ENCODE peak calls at places on chromosomes 6 and 20, in eight cellular contexts. H is stomach, R is uterus, T is IMR-90, M is spleen, C is breast epithelium, V is right lobe of liver, I is adrenal gland. P is an unnamed sample. For H3K4me1 and H3K36me3, the result is how much of the 10 kb centered on the place peaks cover.

GRCh38 chr20:35049776-35050352 is 42.7 kb downstream of the TRPC4AP start:
- DNase-seq in H (no peak), R (no peak), T (no peak), M (no peak), C (no peak), V (no peak), I (peak), P (no peak)

GRCh38 chr6:141242957-141243356 is 889.8 kb upstream of the GJE1 start:
- DNase-seq in H (no peak), R (no peak), T (no peak), M (no peak), C (no peak), V (no peak), I (no peak), P (no peak)

GRCh38 chr6:151060096-151060741 is 179.5 kb upstream of the AKAP12 start:
- DNase-seq in H (no peak), R (no peak), T (peak), M (no peak), C (no peak), V (no peak), I (no peak), P (no peak)

GRCh38 chr20:46905364-46906125 is 10.9 kb downstream of the EYA2 start:
- DNase-seq in H (no peak), R (no peak), T (no peak), M (no peak), C (no peak), V (no peak), I (no peak), P (no peak)

GRCh38 chr20:2283706-2284423 is 11.9 kb upstream of the TGM3 start:
- DNase-seq in H (no peak), R (no peak), T (no peak), M (no peak), C (no peak), V (no peak), I (no peak), P (no peak)

GRCh38 chr6:105835373-105835772 is 250.8 kb upstream of the PRDM1 start:
- DNase-seq in H (no peak), R (no peak), T (peak), M (no peak), C (no peak), V (no peak), I (no peak), P (no peak)

GRCh38 chr6:37578104-37578503 is 78.4 kb upstream of the CCDC167 start:
- DNase-seq in H (no peak), R (no peak), T (no peak), M (no peak), C (no peak), V (no peak), I (no peak), P (no peak)

GRCh38 chr6:159307246-159307790 is 138.1 kb downstream of the FNDC1 start:
- DNase-seq in H (no peak), R (no peak), T (no peak), M (no peak), C (no peak), V (no peak), I (no peak), P (no peak)

GRCh38 chr20:57659789-57660509 is 39.7 kb upstream of the ZBP1 start:
- DNase-seq in H (peak), R (peak), T (no peak), M (peak), C (peak), V (no peak), I (no peak), P (peak)

GRCh38 chr20:19883501-19883900 is 125.4 kb downstream of the RIN2 start:
- DNase-seq in H (no peak), R (no peak), T (no peak), M (no peak), C (no peak), V (no peak), I (no peak), P (no peak)

GRCh38 chr20:18019068-18019467 is 38.6 kb downstream of the OVOL2 start:
- DNase-seq in H (no peak), R (no peak), T (peak), M (peak), C (no peak), V (no peak), I (no peak), P (peak)

GRCh38 chr6:149782337-149782736 is 32.8 kb downstream of the PCMT1 start:
- DNase-seq in H (no peak), R (no peak), T (no peak), M (no peak), C (no peak), V (no peak), I (no peak), P (no peak)

GRCh38 chr6:95576621-95577316 is 566 bp upstream of the MANEA start:
- DNase-seq in H (no peak), R (no peak), T (peak), M (no peak), C (no peak), V (no peak), I (no peak), P (no peak)

GRCh38 chr6:12785301-12785700 is 68.7 kb downstream of the PHACTR1 start:
- DNase-seq in H (no peak), R (no peak), T (no peak), M (no peak), C (no peak), V (no peak), I (no peak), P (no peak)

GRCh38 chr6:47403801-47404200 is 73.8 kb upstream of the CD2AP start:
- DNase-seq in H (no peak), R (no peak), T (no peak), M (no peak), C (no peak), V (no peak), I (no peak), P (no peak)

GRCh38 chr20:22003680-22004079 is 298.2 kb downstream of the PAX1 start:
- DNase-seq in H (no peak), R (no peak), T (no peak), M (no peak), C (no peak), V (no peak), I (no peak), P (no peak)

GRCh38 chr20:25072226-25072811 is 9.6 kb downstream of the VSX1 start:
- DNase-seq in H (no peak), R (no peak), T (no peak), M (peak), C (no peak), V (no peak), I (no peak), P (no peak)

GRCh38 chr6:165663283-165663735 is 268 bp upstream of the PDE10A start:
- DNase-seq in H (no peak), R (peak), T (peak), M (no peak), C (no peak), V (no peak), I (peak), P (no peak)

GRCh38 chr6:165665384-165665672 is 2.3 kb upstream of the PDE10A start:
- DNase-seq in H (no peak), R (no peak), T (no peak), M (no peak), C (no peak), V (no peak), I (no peak), P (no peak)

GRCh38 chr6:165662671-165663282 is at the start of gene PDE10A:
- DNase-seq in H (peak), R (peak), T (peak), M (no peak), C (no peak), V (peak), I (peak), P (no peak)

GRCh38 chr6:165664553-165665383 is 1.7 kb upstream of the PDE10A start:
- DNase-seq in H (no peak), R (no peak), T (no peak), M (no peak), C (no peak), V (no peak), I (no peak), P (no peak)

DNA sequence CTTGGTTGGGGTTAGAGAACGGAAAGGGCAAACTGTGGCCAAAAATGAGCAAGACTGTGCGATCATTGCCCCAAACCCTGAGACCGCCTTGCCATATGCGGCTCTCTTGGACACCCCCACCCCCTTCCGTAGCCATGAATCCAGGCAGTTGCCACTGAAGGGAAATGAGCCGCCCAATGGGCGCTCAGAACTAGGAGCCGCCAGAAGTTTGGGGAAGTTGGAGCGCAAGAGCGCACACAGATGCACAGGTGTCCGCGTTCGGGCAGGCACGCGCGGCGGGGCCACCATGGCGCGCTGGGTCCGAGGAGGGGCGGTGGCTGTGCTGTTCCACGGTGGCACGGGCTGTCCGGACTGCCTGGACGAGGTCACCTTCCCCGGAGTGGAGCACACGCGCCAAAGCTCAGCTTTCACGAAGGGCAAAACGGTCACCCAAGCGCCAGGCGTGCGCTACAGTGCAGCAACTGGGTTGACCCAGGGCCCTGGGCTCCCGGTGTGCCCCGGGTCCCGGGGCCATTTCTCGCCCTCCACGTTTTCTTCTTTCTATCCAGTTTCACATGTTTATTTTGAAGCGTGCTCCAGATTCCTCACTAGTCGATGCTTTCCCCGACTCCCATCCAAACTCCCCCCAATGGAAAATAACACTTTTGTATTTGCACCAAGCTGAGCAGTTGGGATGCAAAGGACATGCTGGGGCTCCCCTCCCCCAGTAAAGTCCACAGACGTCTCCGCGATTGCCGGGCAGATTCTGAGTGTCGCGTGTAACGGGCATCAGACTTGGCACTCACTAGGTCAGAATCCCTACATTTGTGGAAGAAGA is 903 bp upstream of the PDE10A start:
- DNase-seq in H (no peak), R (no peak), T (no peak), M (no peak), C (no peak), V (no peak), I (no peak), P (no peak)
- H3K4me1 ChIP-seq in H (under half), R (under half), T (under half), M (under half), C (under half), V (under half), I (under half), P (under half)

DNA sequence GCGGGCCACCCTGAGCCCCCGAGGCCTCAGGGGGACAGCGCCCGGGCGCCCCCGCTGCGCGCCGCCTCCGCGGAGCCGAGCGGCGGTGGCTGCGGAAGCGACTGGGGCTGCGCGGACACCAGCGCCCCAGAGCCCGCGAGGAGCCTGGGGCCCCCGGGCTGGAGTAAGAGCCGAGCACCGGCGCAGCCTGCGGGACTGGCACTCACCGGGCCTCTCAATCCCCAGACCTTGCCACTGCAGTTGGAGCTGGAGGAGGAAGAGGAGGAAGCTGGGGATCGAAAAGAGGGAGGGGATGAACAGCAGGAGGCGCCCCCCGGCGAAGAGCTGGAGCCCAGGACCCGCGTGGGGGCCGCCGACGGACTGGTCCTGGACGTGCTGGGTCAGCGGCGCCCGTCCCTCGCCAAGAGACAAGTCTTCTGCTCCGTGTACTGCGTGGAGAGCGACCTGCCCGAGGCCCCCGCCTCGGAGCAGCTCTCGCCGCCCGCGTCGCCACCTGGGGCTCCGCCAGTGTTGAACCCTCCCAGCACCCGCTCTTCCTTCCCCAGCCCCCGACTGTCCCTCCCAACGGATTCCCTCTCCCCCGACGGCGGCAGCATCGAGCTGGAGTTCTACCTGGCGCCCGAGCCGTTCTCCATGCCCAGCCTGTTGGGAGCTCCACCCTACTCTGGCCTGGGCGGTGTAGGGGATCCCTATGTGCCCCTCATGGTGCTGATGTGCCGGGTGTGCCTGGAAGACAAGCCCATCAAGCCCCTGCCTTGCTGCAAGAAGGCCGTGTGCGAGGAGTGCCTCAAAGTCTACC is 579 bp downstream of the RNF217 start:
- DNase-seq in H (peak), R (peak), T (peak), M (peak), C (peak), V (peak), I (peak), P (peak)
- TF ChIP-seq POLR2A in H (no peak), R (peak), T (no peak), M (no peak), C (no peak), V (peak), I (peak), P (no peak)

GRCh38 chr6:17768388-17768787 is 61.7 kb upstream of the NUP153 start:
- DNase-seq in H (no peak), R (no peak), T (peak), M (no peak), C (no peak), V (no peak), I (no peak), P (no peak)
- H3K36me3 ChIP-seq in H (under half), R (under half), T (under half), M (under half), C (under half), V (half or more), I (half or more), P (under half)

GRCh38 chr6:41040101-41040910 is 1.3 kb upstream of the UNC5CL start:
- DNase-seq in H (peak), R (no peak), T (no peak), M (no peak), C (no peak), V (peak), I (peak), P (no peak)

GRCh38 chr6:41036601-41037000 is 2.4 kb downstream of the UNC5CL start:
- DNase-seq in H (no peak), R (no peak), T (no peak), M (no peak), C (no peak), V (no peak), I (no peak), P (no peak)

GRCh38 chr6:41039060-41039998 is at the start of gene UNC5CL:
- DNase-seq in H (peak), R (no peak), T (no peak), M (no peak), C (no peak), V (peak), I (peak), P (peak)

GRCh38 chr6:41036188-41036587 is 2.8 kb downstream of the UNC5CL start:
- DNase-seq in H (no peak), R (no peak), T (no peak), M (no peak), C (peak), V (no peak), I (no peak), P (no peak)

GRCh38 chr6:41037107-41037900 is 1.7 kb downstream of the UNC5CL start:
- DNase-seq in H (no peak), R (no peak), T (no peak), M (no peak), C (no peak), V (no peak), I (no peak), P (no peak)
- H3K4me1 ChIP-seq in H (half or more), R (under half), T (under half), M (under half), C (under half), V (half or more), I (under half), P (under half)

GRCh38 chr6:27864906-27865883 is 47.0 kb downstream of the OR2B2 start:
- DNase-seq in H (peak), R (peak), T (peak), M (peak), C (peak), V (peak), I (peak), P (peak)
- TF ChIP-seq POLR2A in H (no peak), R (peak), T (peak), M (peak), C (peak), V (peak), I (peak), P (no peak)

DNA sequence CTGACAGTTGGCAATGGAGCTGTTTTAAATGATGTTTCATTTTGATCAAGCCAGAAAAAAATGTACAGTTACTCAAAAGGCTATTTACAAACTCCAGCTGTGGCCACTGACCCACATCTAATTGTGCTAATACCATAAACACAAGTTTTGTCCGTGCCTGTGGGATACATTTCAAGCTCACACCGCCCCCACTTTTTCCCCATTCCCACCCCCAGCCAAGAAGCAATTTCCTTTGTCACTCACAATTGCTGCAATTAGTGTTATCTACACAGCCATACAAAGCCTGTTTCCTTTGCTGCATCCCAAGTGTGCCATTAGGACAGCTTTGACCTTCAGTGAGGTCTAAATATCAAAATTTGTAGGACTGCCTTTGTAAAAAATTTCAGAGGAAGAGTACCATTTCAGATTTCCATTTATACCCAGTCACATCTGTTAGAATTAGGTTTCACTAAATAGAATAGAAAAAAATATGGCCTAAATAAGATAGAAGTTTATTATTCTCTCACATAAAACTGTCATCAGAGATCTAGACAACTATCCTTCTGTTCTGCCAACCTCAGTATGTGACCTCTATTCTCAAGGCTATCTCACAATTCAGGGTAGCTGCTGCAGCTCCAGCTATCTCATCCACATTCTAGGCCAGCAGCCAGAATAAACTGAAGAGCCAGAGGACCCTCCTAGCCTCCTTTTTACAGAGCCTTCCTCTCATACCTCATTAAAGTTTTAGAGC is 202.6 kb downstream of the NFATC2 start:
- DNase-seq in H (no peak), R (no peak), T (no peak), M (no peak), C (no peak), V (no peak), I (no peak), P (no peak)
- H3K36me3 ChIP-seq in H (under half), R (under half), T (under half), M (under half), C (under half), V (under half), I (under half), P (under half)

P was measured in testis.